ENCODE peak calls at places on chromosomes 11 and 22, in five cellular contexts. G is renal cortical epithelial cell; N is hypothalamus; E is activated CD8-positive, alpha-beta memory T cell treated with anti-CD3 and anti-CD28 coated beads for 24 hours; A is T-helper 2 cell. P is an unnamed sample.

GRCh38 chr11:76654310-76654851 is 16.2 kb downstream of the LRRC32 start:
- DNase-seq in N (no peak), E (peak), G (no peak), A (no peak), P (no peak)

GRCh38 chr22:24965822-24966626 is 13.5 kb downstream of the KIAA1671 start:
- DNase-seq in G (peak), N (no peak), A (no peak), E (no peak), P (no peak)

GRCh38 chr11:459511-460220 is 9.6 kb downstream of the PTDSS2 start:
- DNase-seq in G (no peak), A (no peak), N (no peak), E (no peak), P (no peak)

GRCh38 chr11:1451781-1452470 is 34.7 kb downstream of the MOB2 start:
- DNase-seq in N (no peak), A (no peak), G (no peak), E (no peak), P (no peak)

GRCh38 chr11:66015936-66016792 is 4.4 kb downstream of the CST6 start:
- DNase-seq in A (no peak), E (no peak), N (no peak), G (no peak), P (no peak)

GRCh38 chr11:24295360-24295759 is 201.5 kb upstream of the LUZP2 start:
- DNase-seq in G (no peak), A (no peak), E (no peak), N (no peak), P (no peak)

GRCh38 chr11:5591613-5592012 is 4.8 kb upstream of the TRIM6 start:
- DNase-seq in N (no peak), E (no peak), G (peak), A (no peak), P (no peak)

GRCh38 chr11:11313902-11314692 is 39.0 kb downstream of the CSNK2A3 start:
- DNase-seq in E (no peak), G (no peak), N (no peak), A (no peak), P (no peak)

GRCh38 chr11:112366777-112367176 is 106.1 kb upstream of the PLET1 start:
- DNase-seq in N (no peak), A (no peak), G (no peak), E (no peak), P (no peak)

GRCh38 chr11:2256293-2256913 is 14.0 kb downstream of the ASCL2 start:
- DNase-seq in G (no peak), A (no peak), N (no peak), E (peak), P (no peak)

GRCh38 chr11:44575288-44575672 is 9.8 kb downstream of the CD82 start:
- DNase-seq in N (no peak), A (peak), G (peak), E (peak), P (no peak)

GRCh38 chr11:132874638-132875037 is 657.7 kb downstream of the OPCML start:
- DNase-seq in N (no peak), A (no peak), G (peak), E (no peak), P (peak)

GRCh38 chr11:3866836-3867208 is 11.4 kb downstream of the STIM1 start:
- DNase-seq in N (no peak), G (no peak), A (no peak), E (no peak), P (no peak)